ENCODE peak calls at places on chromosomes 4 and X, in ten cellular contexts. Q, B, P, D, V, H, K, G, T and R are unnamed samples.

GRCh38 chr4:8637456-8637984 is 45.0 kb downstream of the CPZ start:
- DNase-seq in T (no peak), P (no peak), G (no peak), B (no peak), D (no peak), K (no peak), Q (peak; percentile 8), V (no peak), H (no peak), R (no peak)

GRCh38 chr4:174669278-174669677 is 147.0 kb upstream of the HPGD start:
- DNase-seq in V (peak; percentile 89), H (peak; percentile 88), B (peak; percentile 67), G (no peak), P (no peak), K (no peak), Q (no peak), T (peak; percentile 86), D (no peak), R (no peak)

GRCh38 chr4:133641191-133641590 is 492.1 kb downstream of the PCDH10 start:
- DNase-seq in H (no peak), D (no peak), V (no peak), K (no peak), B (no peak), P (no peak), T (no peak), G (no peak), Q (no peak), R (no peak)

GRCh38 chrX:323721-324628 is 5.4 kb upstream of the GTPBP6 start:
- DNase-seq in K (peak; percentile 52), B (peak; percentile 70), V (peak; percentile 81), T (peak; percentile 63), Q (peak; percentile 82), G (peak; percentile 27), P (peak; percentile 88), H (peak; percentile 63), D (no peak), R (no peak)

GRCh38 chrX:21438792-21439191 is 64.6 kb downstream of the CNKSR2 start:
- DNase-seq in V (no peak), T (no peak), D (peak; percentile 3), B (no peak), G (no peak), Q (no peak), H (no peak), P (no peak), K (no peak), R (no peak)

GRCh38 chr4:5940470-5941203 is 47.8 kb upstream of the CRMP1 start:
- DNase-seq in D (no peak), H (peak; percentile 12), V (peak; percentile 8), G (no peak), K (no peak), Q (no peak), T (no peak), P (peak; percentile 75), B (no peak), R (no peak)

GRCh38 chr4:174467107-174467506 is 55.2 kb downstream of the HPGD start:
- DNase-seq in T (peak; percentile 33), Q (no peak), D (no peak), P (no peak), H (peak; percentile 32), K (no peak), G (no peak), B (peak; percentile 2), V (peak; percentile 14), R (no peak)

GRCh38 chr4:6048537-6048936 is 30.3 kb upstream of the C4orf50 start:
- DNase-seq in V (no peak), K (no peak), P (no peak), B (no peak), T (no peak), Q (no peak), H (no peak), D (no peak), G (no peak), R (no peak)

GRCh38 chr4:2065106-2065930 is 6.2 kb downstream of the NAT8L start:
- DNase-seq in K (no peak), V (no peak), T (no peak), B (no peak), G (no peak), H (no peak), P (peak; percentile 45), D (no peak), Q (no peak), R (no peak)

GRCh38 chr4:113893546-113893945 is 85.9 kb downstream of the ARSJ start:
- DNase-seq in T (peak; percentile 41), G (no peak), K (no peak), Q (no peak), D (no peak), V (no peak), H (peak; percentile 51), B (no peak), P (no peak), R (no peak)

DNA sequence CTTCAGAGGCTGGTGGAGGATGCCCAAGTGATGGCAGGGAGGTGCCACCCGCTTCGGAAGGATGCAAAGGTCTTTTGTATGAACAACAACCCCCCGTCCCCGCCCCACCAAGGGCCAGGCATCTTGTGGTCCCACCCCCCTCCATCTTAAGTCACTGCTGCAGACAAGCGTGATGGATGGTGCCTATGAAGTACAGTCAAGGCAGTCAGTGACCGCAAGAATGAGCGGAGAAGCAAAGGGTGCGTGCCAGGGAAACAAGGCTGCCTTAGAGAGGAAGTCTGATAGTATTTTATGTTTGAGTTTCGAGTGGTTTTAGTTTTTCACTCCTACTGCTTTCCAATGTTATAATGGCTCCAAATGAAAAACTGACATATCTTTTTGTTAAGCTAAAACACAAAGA is 68.7 kb upstream of the GPM6B start:
- DNase-seq in G (no peak), K (no peak), T (no peak), P (no peak), H (no peak), D (no peak), V (peak; percentile 83), B (no peak), Q (no peak), R (no peak)
- TF ChIP-seq CTCF in G (no peak), K (no peak), T (no peak), P (no peak), H (no peak), D (no peak), V (no peak), B (no peak), Q (no peak), R (no peak)

GRCh38 chr4:76232681-76233080 is 18.8 kb upstream of the FAM47E start:
- DNase-seq in K (no peak), H (no peak), G (no peak), B (no peak), D (no peak), Q (no peak), V (no peak), P (no peak), T (peak; percentile 29), R (no peak)

GRCh38 chr4:76233967-76234678 is 17.4 kb upstream of the FAM47E start:
- DNase-seq in P (peak; percentile 84), G (no peak), D (no peak), B (no peak), V (no peak), Q (peak; percentile 62), T (no peak), H (no peak), K (peak; percentile 54), R (no peak)

GRCh38 chr4:76233088-76233487 is 18.4 kb upstream of the FAM47E start:
- DNase-seq in D (no peak), T (no peak), V (no peak), K (no peak), Q (no peak), P (no peak), G (no peak), B (no peak), H (no peak), R (no peak)

GRCh38 chr4:76234679-76235044 is 16.9 kb upstream of the FAM47E start:
- DNase-seq in B (no peak), V (no peak), T (no peak), Q (no peak), G (no peak), K (no peak), D (no peak), P (no peak), H (no peak), R (no peak)

GRCh38 chr4:76233534-76233933 is 18.0 kb upstream of the FAM47E start:
- DNase-seq in G (no peak), H (no peak), P (no peak), D (no peak), T (no peak), B (no peak), V (no peak), Q (no peak), K (no peak), R (no peak)
- H3K4me3 ChIP-seq in G (no peak overlapping the region), H (no peak overlapping the region), P (no peak overlapping the region), D (no peak overlapping the region), T (no peak overlapping the region), B (no peak overlapping the region), V (no peak overlapping the region), Q (peak overlapping the region; percentile 38), K (no peak overlapping the region), R (no peak overlapping the region)

GRCh38 chrX:30735839-30736238 is 82.6 kb downstream of the GK start:
- DNase-seq in Q (peak; percentile 52), B (peak; percentile 40), V (peak; percentile 22), K (peak; percentile 87), D (peak; percentile 21), T (peak; percentile 59), H (peak; percentile 68), P (peak; percentile 90), G (peak; percentile 22), R (no peak)
- TF ChIP-seq CTCF in Q (peak; percentile 52), B (peak; percentile 66), V (peak; percentile 68), K (peak; percentile 62), D (peak; percentile 75), T (peak; percentile 67), H (peak; percentile 52), P (peak; percentile 95), G (peak; percentile 42), R (peak; percentile 58)

DNA sequence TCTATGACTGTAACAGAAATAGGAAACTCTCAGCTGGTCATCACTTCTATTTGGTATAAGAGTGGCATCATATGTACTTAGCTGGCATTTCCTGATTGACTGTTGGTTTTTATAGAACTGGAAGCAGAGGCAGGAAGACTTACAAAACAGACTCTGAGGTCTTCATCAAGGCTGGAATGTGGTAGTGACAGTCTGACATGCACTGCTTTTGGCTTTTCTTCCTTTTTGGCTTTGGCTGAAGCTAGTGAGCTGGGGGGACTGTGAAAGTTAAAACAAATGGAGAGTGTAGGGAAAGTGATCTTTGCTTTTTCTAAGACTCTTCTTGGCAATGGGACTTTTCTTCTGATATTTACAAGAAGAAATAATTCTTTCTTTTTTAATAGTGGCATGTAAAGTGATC is 121.1 kb upstream of the SLC4A4 start:
- DNase-seq in K (no peak), H (no peak), D (no peak), V (peak; percentile 36), T (peak; percentile 50), Q (no peak), B (no peak), P (no peak), G (no peak), R (no peak)
- H3K4me3 ChIP-seq in K (no peak overlapping the region), H (no peak overlapping the region), D (no peak overlapping the region), V (no peak overlapping the region), T (no peak overlapping the region), Q (no peak overlapping the region), B (no peak overlapping the region), P (no peak overlapping the region), G (no peak overlapping the region), R (no peak overlapping the region)